ENCODE peak calls at places on chromosomes 1 and 21, in five cellular contexts. M is foreskin keratinocyte, B is right lobe of liver, V is adrenal gland, S is astrocyte. W is an unnamed sample.
A peak's percentile ranks its signal among the peaks of the same experiment; 100 is the strongest.

GRCh38 chr1:116881879-116882520 is 27.7 kb upstream of the PTGFRN start:
- DNase-seq in M (no peak), B (no peak), V (peak; percentile 71), S (peak; percentile 62), W (no peak)

GRCh38 chr1:6010554-6010953 is 18.3 kb upstream of the NPHP4 start:
- DNase-seq in M (no peak), B (peak; percentile 6), V (no peak), S (no peak), W (no peak)

GRCh38 chr1:162632743-162633326 is 571 bp downstream of the DDR2 start:
- DNase-seq in M (no peak), B (no peak), V (no peak), S (no peak), W (peak; percentile 53)

GRCh38 chr21:44614961-44615391 is 3.1 kb downstream of the KRTAP10-8 start:
- DNase-seq in M (no peak), B (no peak), V (no peak), S (no peak), W (no peak)

GRCh38 chr21:32951041-32951440 is 74.7 kb upstream of the OLIG2 start:
- DNase-seq in M (no peak), B (no peak), V (no peak), S (no peak), W (no peak)

GRCh38 chr1:44576456-44577150 is 97.7 kb downstream of the TMEM53 start:
- DNase-seq in M (peak; percentile 31), B (no peak), V (no peak), S (no peak), W (no peak)

GRCh38 chr1:204929487-204930185 is 59.0 kb downstream of the NFASC start:
- DNase-seq in M (no peak), B (no peak), V (no peak), S (no peak), W (no peak)

GRCh38 chr1:187038789-187039188 is 210.0 kb downstream of the PLA2G4A start:
- DNase-seq in M (peak; percentile 61), B (no peak), V (no peak), S (peak; percentile 82), W (peak; percentile 85)

GRCh38 chr1:32954183-32954582 is 10.4 kb downstream of the RNF19B start:
- DNase-seq in M (peak; percentile 91), B (no peak), V (peak; percentile 44), S (peak; percentile 48), W (no peak)

GRCh38 chr1:165228111-165228655 is 128.3 kb downstream of the LMX1A start:
- DNase-seq in M (no peak), B (no peak), V (no peak), S (no peak), W (no peak)

GRCh38 chr1:13775446-13775845 is 75.5 kb downstream of the PRDM2 start:
- DNase-seq in M (no peak), B (no peak), V (no peak), S (no peak), W (no peak)

GRCh38 chr1:115874929-115875328 is 34.0 kb upstream of the NHLH2 start:
- DNase-seq in M (peak; percentile 50), B (no peak), V (no peak), S (peak; percentile 15), W (no peak)

GRCh38 chr1:159177273-159177907 is 6.0 kb downstream of the CADM3 start:
- DNase-seq in M (peak; percentile 36), B (no peak), V (peak; percentile 56), S (peak; percentile 59), W (peak; percentile 81)

GRCh38 chr1:158803681-158804080 is 22.7 kb upstream of the OR6N2 start:
- DNase-seq in M (no peak), B (no peak), V (no peak), S (no peak), W (no peak)

GRCh38 chr1:202317941-202318925 is 23.5 kb downstream of the UBE2T start:
- DNase-seq in M (no peak), B (no peak), V (no peak), S (no peak), W (no peak)

GRCh38 chr1:199789141-199789540 is 238.4 kb upstream of the NR5A2 start:
- DNase-seq in M (no peak), B (no peak), V (no peak), S (no peak), W (no peak)

GRCh38 chr1:221604948-221605347 is 136.9 kb downstream of the DUSP10 start:
- DNase-seq in M (peak; percentile 13), B (no peak), V (no peak), S (no peak), W (no peak)

GRCh38 chr1:248872752-248873408 is 14.0 kb upstream of the ZNF692 start:
- DNase-seq in M (peak; percentile 63), B (peak; percentile 63), V (peak; percentile 53), S (peak; percentile 74), W (peak; percentile 76)

GRCh38 chr1:226384040-226384439 is 23.9 kb downstream of the PARP1 start:
- DNase-seq in M (no peak), B (no peak), V (no peak), S (no peak), W (no peak)

GRCh38 chr1:14039894-14040430 is 340.0 kb downstream of the PRDM2 start:
- DNase-seq in M (no peak), B (no peak), V (no peak), S (no peak), W (peak; percentile 96)

GRCh38 chr21:42942244-42942643 is 16.8 kb upstream of the ERVH48-1 start:
- DNase-seq in M (no peak), B (no peak), V (no peak), S (no peak), W (no peak)

GRCh38 chr21:42939581-42940413 is 14.4 kb upstream of the ERVH48-1 start:
- DNase-seq in M (peak; percentile 92), B (no peak), V (peak; percentile 86), S (peak; percentile 94), W (no peak)

GRCh38 chr21:42937960-42938580 is 12.6 kb upstream of the ERVH48-1 start:
- DNase-seq in M (no peak), B (peak; percentile 10), V (no peak), S (no peak), W (no peak)

DNA sequence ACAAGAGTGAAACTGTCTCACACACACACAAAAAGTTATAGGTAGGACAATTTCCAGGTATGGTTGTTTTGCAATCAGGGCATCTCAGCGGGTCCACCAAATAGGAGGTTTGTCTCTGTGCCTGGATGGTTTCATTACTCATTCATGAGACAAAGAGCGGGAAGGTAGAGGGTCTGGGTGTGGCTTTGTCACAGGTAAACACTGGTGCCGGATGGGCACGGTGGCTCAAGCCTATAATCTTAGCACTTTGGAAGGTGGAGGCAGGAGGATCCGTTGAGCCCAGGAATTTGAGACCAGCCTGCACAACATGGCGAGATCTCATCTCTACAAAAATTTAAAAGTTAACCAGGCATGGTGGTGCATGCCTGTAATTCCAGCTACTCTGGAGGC is 16.3 kb upstream of the ERVH48-1 start:
- DNase-seq in M (no peak), B (no peak), V (no peak), S (no peak), W (peak; percentile 5)
- H3K27ac ChIP-seq in M (peak overlapping the region; percentile 42), B (no peak overlapping the region), V (no peak overlapping the region), S (no peak overlapping the region), W (no peak overlapping the region)

GRCh38 chr1:31688233-31688918 is 15.4 kb downstream of the COL16A1 start:
- DNase-seq in M (no peak), B (no peak), V (no peak), S (no peak), W (no peak)

GRCh38 chr1:31679676-31680230 is 24.1 kb downstream of the COL16A1 start:
- DNase-seq in M (no peak), B (no peak), V (no peak), S (no peak), W (no peak)

GRCh38 chr1:31687601-31688000 is 16.2 kb downstream of the COL16A1 start:
- DNase-seq in M (no peak), B (no peak), V (no peak), S (no peak), W (no peak)

GRCh38 chr1:31681421-31681820 is 22.4 kb downstream of the COL16A1 start:
- DNase-seq in M (no peak), B (no peak), V (no peak), S (no peak), W (no peak)

DNA sequence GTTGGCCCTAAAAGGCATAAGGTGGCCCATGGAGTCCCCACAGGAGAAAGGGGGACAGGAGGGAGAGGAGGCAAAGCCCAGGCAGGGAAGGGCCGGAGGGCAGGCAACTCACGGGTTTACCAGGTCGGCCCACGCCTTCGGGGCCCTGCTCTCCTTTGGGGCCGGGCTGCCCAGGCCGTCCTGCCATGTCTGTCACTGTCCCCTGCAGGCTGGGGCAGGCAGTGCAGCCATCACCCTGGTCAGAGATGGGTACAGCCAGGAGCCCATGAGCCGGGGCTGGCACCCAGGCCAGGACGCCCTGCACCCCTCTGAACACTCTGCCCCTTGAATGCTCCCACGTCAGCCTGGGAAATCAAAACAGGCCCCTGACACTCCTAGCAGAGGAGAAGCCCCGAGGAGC is 19.8 kb downstream of the COL16A1 start:
- DNase-seq in M (no peak), B (no peak), V (no peak), S (no peak), W (peak; percentile 16)
- TF ChIP-seq CTCF in M (peak; percentile 54), B (no peak), V (peak; percentile 19), S (no peak), W (peak; percentile 55)

DNA sequence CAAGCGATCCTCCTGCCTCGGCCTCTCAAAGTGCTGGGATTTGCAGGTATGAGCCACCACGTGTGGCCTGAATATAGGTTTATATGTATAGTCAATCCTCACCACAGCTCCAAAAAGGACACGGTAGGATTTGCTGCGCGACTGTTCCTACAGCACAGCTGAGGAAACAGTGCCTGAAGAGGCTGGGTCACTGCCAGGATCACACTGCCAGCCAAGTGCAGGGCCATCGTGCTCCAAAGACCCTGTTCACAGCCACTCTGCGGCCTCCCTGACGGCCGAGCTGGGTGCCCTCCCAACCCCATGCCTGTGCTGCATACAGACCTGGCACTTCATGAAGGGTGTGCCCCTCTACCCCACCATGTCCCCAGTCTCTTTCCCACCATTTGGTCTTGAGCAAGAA is 71.4 kb downstream of the MRPL37 start:
- DNase-seq in M (no peak), B (no peak), V (no peak), S (no peak), W (no peak)
- H3K27ac ChIP-seq in M (no peak overlapping the region), B (peak overlapping the region; percentile 92), V (peak overlapping the region; percentile 99), S (no peak overlapping the region), W (no peak overlapping the region)

GRCh38 chr1:84997667-84998600 is 1.0 kb upstream of the MCOLN2 start:
- DNase-seq in M (no peak), B (no peak), V (peak; percentile 29), S (peak; percentile 14), W (no peak)
- TF ChIP-seq CTCF in M (no peak), B (no peak), V (no peak), S (no peak), W (no peak)

GRCh38 chr21:38773108-38774061 is 32.3 kb upstream of the ETS2 start:
- DNase-seq in M (peak; percentile 85), B (no peak), V (peak; percentile 26), S (peak; percentile 96), W (no peak)
- H3K27ac ChIP-seq in M (peak overlapping the region; percentile 89), B (no peak overlapping the region), V (peak overlapping the region; percentile 17), S (peak overlapping the region; percentile 78), W (no peak overlapping the region)

GRCh38 chr1:196317535-196318522 is 290.4 kb downstream of the KCNT2 start:
- DNase-seq in M (no peak), B (no peak), V (no peak), S (peak; percentile 16), W (peak; percentile 35)
- TF ChIP-seq CTCF in M (peak; percentile 71), B (peak; percentile 63), V (peak; percentile 47), S (peak; percentile 71), W (peak; percentile 52)